ENCODE peak calls at places on chromosomes 13 and 19, in seven cellular contexts. One of them, this sample, is unnamed.

GRCh38 chr13:27634231-27634630 is 12.5 kb downstream of the POLR1D start:
- DNase-seq in H1: no peak
- DNase-seq in SK-N-SH: no peak
- DNase-seq in K562: no peak
- DNase-seq in GM12878: no peak
- DNase-seq in GM12892: no peak
- DNase-seq in HepG2: no peak
- DNase-seq in this sample: no peak

GRCh38 chr13:30918662-30919405 is 12.8 kb downstream of the MEDAG start:
- DNase-seq in H1: no peak
- DNase-seq in SK-N-SH: no peak
- DNase-seq in K562: no peak
- DNase-seq in GM12878: no peak
- DNase-seq in GM12892: no peak
- DNase-seq in HepG2: no peak
- DNase-seq in this sample: no peak

GRCh38 chr19:19461671-19462622 is 53.4 kb downstream of the TSSK6 start:
- DNase-seq in H1: peak; percentile 78
- DNase-seq in SK-N-SH: peak; percentile 94
- DNase-seq in K562: peak; percentile 62
- DNase-seq in GM12878: no peak
- DNase-seq in GM12892: no peak
- DNase-seq in HepG2: peak; percentile 65
- DNase-seq in this sample: no peak

GRCh38 chr13:53398051-53398450 is 369.4 kb downstream of the OLFM4 start:
- DNase-seq in H1: no peak
- DNase-seq in SK-N-SH: no peak
- DNase-seq in K562: no peak
- DNase-seq in GM12878: no peak
- DNase-seq in GM12892: no peak
- DNase-seq in HepG2: no peak
- DNase-seq in this sample: no peak

GRCh38 chr13:108342369-108343289 is 73.1 kb downstream of the TNFSF13B start:
- DNase-seq in H1: no peak
- DNase-seq in SK-N-SH: peak; percentile 23
- DNase-seq in K562: peak; percentile 7
- DNase-seq in GM12878: peak; percentile 3
- DNase-seq in GM12892: no peak
- DNase-seq in HepG2: peak; percentile 15
- DNase-seq in this sample: no peak

GRCh38 chr19:44570984-44571684 is 41.7 kb upstream of the CEACAM20 start:
- DNase-seq in H1: no peak
- DNase-seq in SK-N-SH: peak; percentile 61
- DNase-seq in K562: peak; percentile 67
- DNase-seq in GM12878: no peak
- DNase-seq in GM12892: no peak
- DNase-seq in HepG2: peak; percentile 80
- DNase-seq in this sample: peak; percentile 37

GRCh38 chr19:55616395-55616875 is 7.9 kb downstream of the ZNF784 start:
- DNase-seq in H1: no peak
- DNase-seq in SK-N-SH: no peak
- DNase-seq in K562: no peak
- DNase-seq in GM12878: no peak
- DNase-seq in GM12892: no peak
- DNase-seq in HepG2: no peak
- DNase-seq in this sample: no peak

GRCh38 chr19:55391702-55392615 is 6.2 kb downstream of the RPL28 start:
- DNase-seq in H1: no peak
- DNase-seq in SK-N-SH: peak; percentile 25
- DNase-seq in K562: no peak
- DNase-seq in GM12878: no peak
- DNase-seq in GM12892: no peak
- DNase-seq in HepG2: no peak
- DNase-seq in this sample: no peak

GRCh38 chr13:52414963-52415362 is 9.0 kb upstream of the THSD1 start:
- DNase-seq in H1: no peak
- DNase-seq in SK-N-SH: no peak
- DNase-seq in K562: no peak
- DNase-seq in GM12878: no peak
- DNase-seq in GM12892: no peak
- DNase-seq in HepG2: no peak
- DNase-seq in this sample: no peak

GRCh38 chr19:18112989-18113478 is 15.5 kb downstream of the MAST3 start:
- DNase-seq in H1: no peak
- DNase-seq in SK-N-SH: peak; percentile 90
- DNase-seq in K562: peak; percentile 82
- DNase-seq in GM12878: no peak
- DNase-seq in GM12892: peak; percentile 63
- DNase-seq in HepG2: peak; percentile 71
- DNase-seq in this sample: no peak

GRCh38 chr13:113171250-113172125 is 13.0 kb downstream of the PROZ start:
- DNase-seq in H1: no peak
- DNase-seq in SK-N-SH: no peak
- DNase-seq in K562: no peak
- DNase-seq in GM12878: no peak
- DNase-seq in GM12892: no peak
- DNase-seq in HepG2: no peak
- DNase-seq in this sample: no peak

GRCh38 chr13:77416666-77417212 is 89.8 kb upstream of the MYCBP2 start:
- DNase-seq in H1: no peak
- DNase-seq in SK-N-SH: peak; percentile 9
- DNase-seq in K562: no peak
- DNase-seq in GM12878: no peak
- DNase-seq in GM12892: no peak
- DNase-seq in HepG2: no peak
- DNase-seq in this sample: no peak

GRCh38 chr13:28707629-28708427 is 10.9 kb downstream of the SLC46A3 start:
- DNase-seq in H1: no peak
- DNase-seq in SK-N-SH: no peak
- DNase-seq in K562: peak; percentile 17
- DNase-seq in GM12878: peak; percentile 94
- DNase-seq in GM12892: no peak
- DNase-seq in HepG2: no peak
- DNase-seq in this sample: no peak

GRCh38 chr19:4365341-4365740 is 22.0 kb downstream of the MPND start:
- DNase-seq in H1: no peak
- DNase-seq in SK-N-SH: no peak
- DNase-seq in K562: no peak
- DNase-seq in GM12878: no peak
- DNase-seq in GM12892: no peak
- DNase-seq in HepG2: no peak
- DNase-seq in this sample: no peak

GRCh38 chr19:17796838-17797168 is 1.9 kb downstream of the B3GNT3 start:
- DNase-seq in H1: no peak
- DNase-seq in SK-N-SH: no peak
- DNase-seq in K562: no peak
- DNase-seq in GM12878: no peak
- DNase-seq in GM12892: no peak
- DNase-seq in HepG2: no peak
- DNase-seq in this sample: no peak

GRCh38 chr13:42720116-42720857 is 61.1 kb upstream of the FAM216B start:
- DNase-seq in H1: no peak
- DNase-seq in SK-N-SH: no peak
- DNase-seq in K562: peak; percentile 5
- DNase-seq in GM12878: peak; percentile 13
- DNase-seq in GM12892: no peak
- DNase-seq in HepG2: peak; percentile 7
- DNase-seq in this sample: no peak

GRCh38 chr13:40341086-40341471 is 325.4 kb downstream of the FOXO1 start:
- DNase-seq in H1: no peak
- DNase-seq in SK-N-SH: no peak
- DNase-seq in K562: no peak
- DNase-seq in GM12878: no peak
- DNase-seq in GM12892: no peak
- DNase-seq in HepG2: no peak
- DNase-seq in this sample: no peak

GRCh38 chr19:17743874-17744273 is 7.4 kb upstream of the FCHO1 start:
- DNase-seq in H1: no peak
- DNase-seq in SK-N-SH: no peak
- DNase-seq in K562: no peak
- DNase-seq in GM12878: no peak
- DNase-seq in GM12892: no peak
- DNase-seq in HepG2: no peak
- DNase-seq in this sample: no peak

GRCh38 chr13:89784161-89784809 is 1563.2 kb upstream of the MIR17HG start:
- DNase-seq in H1: no peak
- DNase-seq in SK-N-SH: no peak
- DNase-seq in K562: no peak
- DNase-seq in GM12878: no peak
- DNase-seq in GM12892: no peak
- DNase-seq in HepG2: no peak
- DNase-seq in this sample: no peak

DNA sequence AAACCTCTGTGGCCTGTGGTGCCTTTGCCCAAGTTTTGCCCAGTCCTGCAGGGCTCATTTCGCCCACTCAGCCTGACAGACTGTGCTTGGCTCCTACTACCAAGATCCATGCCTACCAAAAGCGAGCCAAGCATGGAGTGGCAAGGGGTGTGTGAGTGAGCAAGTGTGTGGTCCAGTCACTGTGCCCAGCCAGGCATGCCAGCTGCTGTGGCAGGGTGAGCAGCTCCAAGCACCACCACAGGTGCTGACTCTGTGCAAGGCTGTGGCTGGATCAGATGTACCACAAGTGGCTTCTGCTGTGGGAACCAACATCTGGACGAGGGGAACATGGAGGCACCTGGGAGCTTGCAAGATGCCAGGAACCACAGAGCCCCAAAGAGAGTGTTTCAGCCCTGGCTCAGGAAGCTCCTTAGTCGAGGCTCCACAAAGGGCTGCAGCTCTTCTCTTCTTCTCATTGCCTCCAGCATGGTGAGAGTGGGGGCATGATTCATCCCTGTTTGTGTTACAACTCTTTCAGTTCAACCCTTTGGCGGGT is 1564.2 kb upstream of the MIR17HG start:
- DNase-seq in H1: no peak
- DNase-seq in SK-N-SH: no peak
- DNase-seq in K562: no peak
- DNase-seq in GM12878: no peak
- DNase-seq in GM12892: no peak
- DNase-seq in HepG2: no peak
- DNase-seq in this sample: no peak
- TF ChIP-seq TAF1 in H1: no peak
- TF ChIP-seq TAF1 in SK-N-SH: no peak
- TF ChIP-seq TAF1 in K562: no peak
- TF ChIP-seq TAF1 in GM12878: no peak
- TF ChIP-seq TAF1 in GM12892: no peak
- TF ChIP-seq TAF1 in HepG2: no peak
- TF ChIP-seq TAF1 in this sample: no peak

DNA sequence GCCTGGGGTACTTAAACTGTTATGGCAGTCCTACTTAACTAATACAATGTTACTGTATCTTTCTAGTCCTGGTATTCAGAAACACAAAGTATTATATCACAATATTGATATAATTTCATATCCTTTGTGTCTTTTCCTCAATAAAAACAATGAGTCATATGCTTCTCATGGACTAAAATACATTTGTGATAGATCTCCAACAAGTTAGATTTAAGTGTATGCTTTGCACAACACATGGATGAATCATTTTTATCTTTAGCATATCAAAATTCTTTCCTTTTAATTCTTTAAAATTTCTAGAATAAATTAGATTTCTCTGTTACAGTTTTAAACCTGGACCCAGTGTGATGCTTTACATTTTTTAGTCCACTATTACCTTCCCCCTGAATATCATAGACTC is 1357.8 kb upstream of the ATXN8OS start:
- DNase-seq in H1: no peak
- DNase-seq in SK-N-SH: no peak
- DNase-seq in K562: no peak
- DNase-seq in GM12878: no peak
- DNase-seq in GM12892: no peak
- DNase-seq in HepG2: no peak
- DNase-seq in this sample: no peak
- TF ChIP-seq TAF1 in H1: no peak
- TF ChIP-seq TAF1 in SK-N-SH: no peak
- TF ChIP-seq TAF1 in K562: no peak
- TF ChIP-seq TAF1 in GM12878: no peak
- TF ChIP-seq TAF1 in GM12892: no peak
- TF ChIP-seq TAF1 in HepG2: no peak
- TF ChIP-seq TAF1 in this sample: no peak

DNA sequence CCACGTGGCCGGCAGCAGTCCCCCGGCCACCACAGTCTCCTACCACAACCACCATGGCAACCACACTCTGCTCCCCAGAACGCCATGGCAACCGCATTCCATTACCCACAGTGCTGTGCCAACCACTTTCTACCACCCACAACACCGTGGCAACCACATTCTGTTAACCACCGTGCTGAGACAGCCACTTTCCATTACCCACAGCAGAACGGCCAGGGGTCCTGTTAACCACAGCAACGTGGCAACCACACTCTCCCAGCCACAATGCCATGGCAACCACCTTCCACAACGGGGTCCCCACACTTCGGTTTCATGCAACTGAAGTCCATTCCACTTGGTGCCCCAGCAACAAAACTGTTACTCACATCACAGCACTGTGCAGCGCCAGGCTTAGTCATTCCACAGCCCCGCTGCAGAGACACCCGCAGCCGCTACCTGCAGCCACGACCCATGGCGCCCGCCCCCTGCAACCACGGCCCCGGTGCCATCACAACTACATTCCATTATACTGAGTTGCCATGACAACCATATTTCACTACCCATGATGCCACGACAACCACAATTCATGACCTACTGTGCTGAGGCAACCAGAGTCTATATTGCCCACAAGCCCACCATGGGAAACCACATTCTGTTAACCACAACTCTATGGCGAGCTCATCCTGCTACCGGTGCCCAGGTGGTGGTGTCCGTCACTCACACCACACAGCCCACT is 10.0 kb downstream of the DPF1 start:
- DNase-seq in H1: no peak
- DNase-seq in SK-N-SH: no peak
- DNase-seq in K562: no peak
- DNase-seq in GM12878: peak; percentile 33
- DNase-seq in GM12892: no peak
- DNase-seq in HepG2: no peak
- DNase-seq in this sample: no peak
- TF ChIP-seq TAF1 in H1: no peak
- TF ChIP-seq TAF1 in SK-N-SH: no peak
- TF ChIP-seq TAF1 in K562: no peak
- TF ChIP-seq TAF1 in GM12878: no peak
- TF ChIP-seq TAF1 in GM12892: no peak
- TF ChIP-seq TAF1 in HepG2: no peak
- TF ChIP-seq TAF1 in this sample: no peak

DNA sequence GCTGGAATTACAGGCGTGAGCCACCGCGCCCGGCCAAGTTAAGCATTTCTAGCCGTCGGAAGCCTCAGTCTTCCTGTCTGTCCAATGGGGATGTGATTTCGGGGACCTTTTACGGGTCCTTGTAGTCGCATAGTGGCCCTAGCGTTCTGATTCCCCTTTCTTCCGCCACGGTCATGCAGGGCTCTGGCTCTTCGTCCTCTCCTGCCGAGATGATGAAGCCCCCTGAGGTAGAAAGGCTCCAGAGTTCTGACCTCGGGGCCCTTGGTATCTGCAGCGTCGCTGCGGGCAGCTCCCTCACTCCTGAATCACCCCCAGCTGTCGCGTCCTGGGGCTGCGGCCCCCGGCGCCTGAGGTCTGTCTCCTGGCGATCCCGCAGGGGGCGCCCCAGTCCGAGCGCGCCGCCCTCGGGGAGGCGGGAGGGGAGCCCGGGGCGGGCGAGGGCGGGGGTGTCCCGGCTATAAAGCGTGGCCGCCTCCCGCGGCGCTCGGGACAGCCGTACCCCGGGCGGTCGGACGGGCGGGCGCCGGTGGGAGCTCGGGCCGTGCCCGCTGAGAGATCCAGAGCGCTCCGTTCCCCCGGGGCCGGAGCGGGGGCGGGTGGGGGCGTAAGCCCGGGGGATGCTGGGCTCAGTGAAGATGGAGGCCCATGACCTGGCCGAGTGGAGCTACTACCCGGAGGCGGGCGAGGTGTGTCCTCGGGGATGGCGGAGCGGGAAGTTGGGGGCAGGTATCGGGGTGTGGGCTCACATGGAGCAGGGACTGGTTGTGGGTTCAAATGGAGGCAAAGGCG is at the start of gene FOXA3:
- DNase-seq in H1: peak; percentile 39
- DNase-seq in SK-N-SH: peak; percentile 87
- DNase-seq in K562: peak; percentile 96
- DNase-seq in GM12878: no peak
- DNase-seq in GM12892: peak; percentile 85
- DNase-seq in HepG2: peak; percentile 64
- DNase-seq in this sample: peak; percentile 85
- TF ChIP-seq TAF1 in H1: peak; percentile 64
- TF ChIP-seq TAF1 in SK-N-SH: no peak
- TF ChIP-seq TAF1 in K562: peak; percentile 43
- TF ChIP-seq TAF1 in GM12878: no peak
- TF ChIP-seq TAF1 in GM12892: no peak
- TF ChIP-seq TAF1 in HepG2: peak; percentile 57
- TF ChIP-seq TAF1 in this sample: no peak